ENCODE peak calls at places on chromosomes 13 and 19, in six cellular contexts. C is RPMI7951; T is cardiac muscle cell; B is stimulated activated CD8-positive, alpha-beta memory T cell treated with anti-CD3 and anti-CD28 coated beads, Interleukin-12 subunit alpha, Interleukin-12 subunit beta, amount 100 ng/mL, for 4 hours; U is stimulated activated CD4-positive, alpha-beta T cell treated with anti-CD3 and anti-CD28 coated beads, Interleukin-2, amount 100 ng/mL, for 48 hours; V is endothelial cell. D is an unnamed sample.

GRCh38 chr19:49691243-49692101 is 556 bp downstream of the CPT1C start:
- DNase-seq in C (peak; percentile 45), T (peak; percentile 85), B (no peak), U (peak; percentile 36), V (peak; percentile 65), D (peak; percentile 44)

GRCh38 chr13:113747291-113747833 is 11.7 kb upstream of the TMEM255B start:
- DNase-seq in C (no peak), T (no peak), B (no peak), U (no peak), V (no peak), D (no peak)

GRCh38 chr19:53394522-53394973 is 401 bp upstream of the ZNF765 start:
- DNase-seq in C (peak; percentile 81), T (peak; percentile 60), B (no peak), U (no peak), V (peak; percentile 49), D (peak; percentile 15)

GRCh38 chr13:58024103-58024502 is 392.6 kb downstream of the PCDH17 start:
- DNase-seq in C (no peak), T (no peak), B (no peak), U (no peak), V (no peak), D (no peak)

GRCh38 chr13:94967183-94968039 is 255.1 kb upstream of the SOX21 start:
- DNase-seq in C (no peak), T (peak; percentile 56), B (no peak), U (peak; percentile 5), V (peak; percentile 52), D (peak; percentile 37)

GRCh38 chr19:7373862-7374261 is 25.1 kb downstream of the ARHGEF18 start:
- DNase-seq in C (peak; percentile 35), T (no peak), B (no peak), U (no peak), V (no peak), D (no peak)

GRCh38 chr19:13764101-13764807 is at the start of gene MRI1:
- DNase-seq in C (peak; percentile 68), T (peak; percentile 79), B (peak; percentile 67), U (peak; percentile 48), V (peak; percentile 69), D (peak; percentile 90)

GRCh38 chr13:22200469-22200868 is 529.6 kb downstream of the FGF9 start:
- DNase-seq in C (no peak), T (no peak), B (no peak), U (no peak), V (no peak), D (no peak)

GRCh38 chr13:74005320-74006154 is 128.7 kb downstream of the KLF12 start:
- DNase-seq in C (peak; percentile 4), T (no peak), B (no peak), U (no peak), V (no peak), D (no peak)

GRCh38 chr19:10961073-10961762 is 388 bp downstream of the SMARCA4 start:
- DNase-seq in C (peak; percentile 27), T (peak; percentile 60), B (no peak), U (no peak), V (peak; percentile 53), D (peak; percentile 29)

GRCh38 chr13:45861352-45861751 is 9.8 kb upstream of the SIAH3 start:
- DNase-seq in C (peak; percentile 36), T (no peak), B (no peak), U (no peak), V (no peak), D (no peak)

GRCh38 chr19:19591133-19591825 is 27.2 kb downstream of the PBX4 start:
- DNase-seq in C (peak; percentile 98), T (no peak), B (peak; percentile 34), U (peak; percentile 55), V (no peak), D (peak; percentile 82)

GRCh38 chr19:9860407-9860806 is 25.3 kb downstream of the PIN1 start:
- DNase-seq in C (no peak), T (no peak), B (no peak), U (no peak), V (no peak), D (no peak)

GRCh38 chr19:42252365-42253244 is 2.3 kb downstream of the ERF start:
- DNase-seq in C (peak; percentile 54), T (peak; percentile 71), B (no peak), U (no peak), V (no peak), D (no peak)

GRCh38 chr19:6531163-6531955 is 533 bp downstream of the TNFSF9 start:
- DNase-seq in C (no peak), T (no peak), B (no peak), U (no peak), V (no peak), D (no peak)